ENCODE peak calls at places on chromosomes 16 and 17, in nine cellular contexts. G, K, P, M, A, U, R, Y and J are unnamed samples.

GRCh38 chr17:64103751-64104364 is 26.1 kb downstream of the ERN1 start:
- DNase-seq in G (no peak), K (no peak), P (peak; percentile 70), M (no peak), A (no peak), U (no peak), R (no peak), Y (no peak), J (no peak)

GRCh38 chr16:3879258-3879886 is 1.1 kb downstream of the CREBBP start:
- DNase-seq in G (no peak), K (no peak), P (no peak), M (no peak), A (no peak), U (no peak), R (no peak), Y (no peak), J (no peak)

GRCh38 chr16:85428899-85429775 is 184.0 kb upstream of the GSE1 start:
- DNase-seq in G (no peak), K (no peak), P (no peak), M (no peak), A (no peak), U (no peak), R (no peak), Y (no peak), J (peak; percentile 66)

GRCh38 chr16:85582177-85582888 is 30.8 kb upstream of the GSE1 start:
- DNase-seq in G (no peak), K (no peak), P (no peak), M (no peak), A (no peak), U (no peak), R (no peak), Y (no peak), J (peak; percentile 65)

GRCh38 chr17:8341456-8341855 is 1.8 kb downstream of the ODF4 start:
- DNase-seq in G (no peak), K (no peak), P (no peak), M (no peak), A (no peak), U (no peak), R (no peak), Y (no peak), J (peak; percentile 58)

GRCh38 chr17:28130455-28130854 is 88.0 kb downstream of the NLK start:
- DNase-seq in G (no peak), K (no peak), P (no peak), M (no peak), A (no peak), U (no peak), R (no peak), Y (no peak), J (no peak)

GRCh38 chr17:76932402-76933333 is 64.5 kb downstream of the MGAT5B start:
- DNase-seq in G (no peak), K (no peak), P (no peak), M (no peak), A (no peak), U (no peak), R (no peak), Y (no peak), J (no peak)

GRCh38 chr16:73047536-73048291 is at the start of gene ZFHX3:
- DNase-seq in G (no peak), K (peak; percentile 70), P (peak; percentile 55), M (no peak), A (peak; percentile 33), U (no peak), R (peak; percentile 75), Y (peak; percentile 70), J (peak; percentile 83)

GRCh38 chr17:73013299-73013698 is 79.2 kb downstream of the SLC39A11 start:
- DNase-seq in G (no peak), K (no peak), P (no peak), M (no peak), A (no peak), U (peak; percentile 56), R (no peak), Y (peak; percentile 26), J (no peak)

GRCh38 chr16:85004587-85005205 is 6.6 kb downstream of the ZDHHC7 start:
- DNase-seq in G (no peak), K (peak; percentile 63), P (peak; percentile 81), M (peak; percentile 55), A (peak; percentile 82), U (no peak), R (peak; percentile 68), Y (peak; percentile 93), J (peak; percentile 33)

GRCh38 chr17:16474012-16474725 is 17.8 kb downstream of the LRRC75A start:
- DNase-seq in G (no peak), K (no peak), P (no peak), M (no peak), A (no peak), U (no peak), R (no peak), Y (no peak), J (no peak)

GRCh38 chr16:7792346-7792745 is 459.7 kb downstream of the RBFOX1 start:
- DNase-seq in G (no peak), K (no peak), P (no peak), M (no peak), A (no peak), U (no peak), R (no peak), Y (no peak), J (no peak)
- H3K4me3 ChIP-seq in G (no peak overlapping the region), K (no peak overlapping the region), P (no peak overlapping the region), M (no peak overlapping the region), A (no peak overlapping the region), U (no peak overlapping the region), R (no peak overlapping the region), Y (no peak overlapping the region), J (no peak overlapping the region)

GRCh38 chr16:11780988-11781680 is 15.9 kb downstream of the ZC3H7A start:
- DNase-seq in G (no peak), K (no peak), P (peak; percentile 58), M (no peak), A (no peak), U (no peak), R (no peak), Y (no peak), J (no peak)

GRCh38 chr16:11781773-11782172 is 15.3 kb downstream of the ZC3H7A start:
- DNase-seq in G (no peak), K (no peak), P (no peak), M (no peak), A (peak; percentile 92), U (no peak), R (no peak), Y (no peak), J (no peak)

GRCh38 chr16:11788914-11789313 is 8.1 kb downstream of the ZC3H7A start:
- DNase-seq in G (no peak), K (no peak), P (no peak), M (no peak), A (no peak), U (no peak), R (no peak), Y (no peak), J (no peak)

GRCh38 chr16:11783319-11784047 is 13.6 kb downstream of the ZC3H7A start:
- DNase-seq in G (no peak), K (no peak), P (peak; percentile 79), M (no peak), A (peak; percentile 50), U (peak; percentile 39), R (peak; percentile 27), Y (peak; percentile 49), J (no peak)

GRCh38 chr16:11784048-11784780 is 12.8 kb downstream of the ZC3H7A start:
- DNase-seq in G (no peak), K (no peak), P (no peak), M (no peak), A (no peak), U (no peak), R (no peak), Y (no peak), J (no peak)
- H3K4me3 ChIP-seq in G (no peak overlapping the region), K (no peak overlapping the region), P (peak overlapping the region; percentile 32), M (peak overlapping the region; percentile 11), A (no peak overlapping the region), U (no peak overlapping the region), R (no peak overlapping the region), Y (no peak overlapping the region), J (no peak overlapping the region)

DNA sequence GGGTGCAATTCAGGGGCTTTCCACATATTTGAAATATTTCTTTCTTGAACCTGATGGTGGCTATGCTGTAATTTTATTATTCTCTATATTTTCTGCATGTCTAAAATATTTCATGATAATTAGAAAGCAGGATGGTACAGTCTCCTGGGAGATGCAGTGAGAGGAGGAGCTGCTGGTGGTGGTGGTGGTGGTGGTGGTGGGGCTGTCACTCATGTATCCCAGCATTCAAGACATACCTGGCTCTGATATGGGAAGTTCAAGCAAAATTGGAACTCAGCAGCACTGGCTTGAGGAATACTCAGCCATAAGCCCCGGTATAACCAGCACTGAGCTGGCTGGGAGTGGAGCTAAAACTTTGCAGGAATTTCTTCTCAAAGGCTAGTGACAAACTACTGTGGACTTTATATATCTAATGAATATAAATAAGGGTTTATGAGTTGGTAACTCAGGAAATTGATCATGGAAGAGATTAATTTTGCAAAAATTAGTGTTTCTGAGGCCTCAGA is 200.3 kb downstream of the PRKCB start:
- DNase-seq in G (no peak), K (no peak), P (no peak), M (no peak), A (no peak), U (no peak), R (no peak), Y (no peak), J (no peak)
- H3K4me3 ChIP-seq in G (no peak overlapping the region), K (no peak overlapping the region), P (no peak overlapping the region), M (no peak overlapping the region), A (no peak overlapping the region), U (no peak overlapping the region), R (no peak overlapping the region), Y (no peak overlapping the region), J (no peak overlapping the region)

GRCh38 chr16:87832759-87833502 is 36.4 kb downstream of the SLC7A5 start:
- DNase-seq in G (no peak), K (no peak), P (no peak), M (no peak), A (no peak), U (no peak), R (no peak), Y (no peak), J (no peak)

GRCh38 chr16:87835882-87836331 is 33.4 kb downstream of the SLC7A5 start:
- DNase-seq in G (no peak), K (no peak), P (no peak), M (no peak), A (no peak), U (no peak), R (no peak), Y (no peak), J (no peak)

GRCh38 chr16:87833548-87833947 is 35.8 kb downstream of the SLC7A5 start:
- DNase-seq in G (no peak), K (no peak), P (no peak), M (no peak), A (no peak), U (no peak), R (no peak), Y (no peak), J (no peak)

GRCh38 chr16:87834668-87835473 is 34.4 kb downstream of the SLC7A5 start:
- DNase-seq in G (no peak), K (no peak), P (peak; percentile 29), M (no peak), A (no peak), U (no peak), R (peak; percentile 49), Y (peak; percentile 31), J (no peak)

DNA sequence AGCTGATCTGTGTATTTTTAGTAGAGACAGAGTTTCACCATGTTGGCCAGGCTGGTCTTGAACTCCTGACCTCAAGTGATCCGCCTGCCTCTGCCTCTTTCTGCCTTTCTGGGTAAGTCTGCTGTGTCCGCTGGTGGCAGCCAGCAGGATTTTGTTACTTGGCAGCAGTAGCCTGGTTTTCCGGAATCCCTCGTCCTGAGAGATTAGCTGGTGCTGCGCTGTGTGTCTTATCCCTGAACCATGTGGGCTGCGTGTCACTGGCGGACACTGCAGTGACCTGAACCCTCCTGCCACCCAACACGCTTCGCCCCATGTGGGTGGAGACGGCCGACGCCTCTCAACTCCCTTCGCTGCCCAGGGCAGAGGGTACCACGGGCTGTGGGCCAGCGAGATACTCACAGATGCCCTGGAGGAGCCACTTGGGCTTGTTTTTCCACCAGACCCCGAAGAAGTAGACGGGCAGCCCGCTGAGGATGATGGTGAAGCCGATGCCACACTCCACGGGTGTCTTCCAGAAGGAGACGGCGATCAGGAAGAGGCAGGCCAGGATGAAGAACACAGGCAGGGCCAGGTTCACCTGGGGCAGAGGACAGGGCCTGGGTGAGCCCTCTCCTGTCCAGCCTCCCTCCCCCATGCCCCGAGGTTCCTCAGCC is 35.2 kb downstream of the SLC7A5 start:
- DNase-seq in G (no peak), K (no peak), P (no peak), M (no peak), A (no peak), U (no peak), R (no peak), Y (no peak), J (no peak)
- H3K4me3 ChIP-seq in G (no peak overlapping the region), K (no peak overlapping the region), P (no peak overlapping the region), M (no peak overlapping the region), A (no peak overlapping the region), U (no peak overlapping the region), R (no peak overlapping the region), Y (no peak overlapping the region), J (no peak overlapping the region)